ENCODE peak calls at places on chromosomes 11 and 22, in ten cellular contexts. M is dorsolateral prefrontal cortex; G is ureter; E is central memory CD4-positive, alpha-beta T cell; T is EL; X is naive B cell; I is activated CD4-positive, alpha-beta T cell treated with anti-CD3 and anti-CD28 coated beads for 36 hours; K is cardiac muscle cell; C is NB4; O is esophagus squamous epithelium. U is an unnamed sample.

GRCh38 chr22:43289976-43290663 is 53.1 kb downstream of the SCUBE1 start:
- DNase-seq in G (no peak), K (no peak), M (no peak), T (peak; percentile 47), I (no peak), C (no peak), E (no peak), O (no peak), X (no peak), U (peak; percentile 24)

GRCh38 chr11:91104237-91104636 is 881.4 kb upstream of the CHORDC1 start:
- DNase-seq in C (no peak), G (no peak), X (no peak), O (no peak), E (no peak), T (peak; percentile 75), I (no peak), K (no peak), M (no peak), U (peak; percentile 1)

GRCh38 chr11:107648247-107648646 is 57.3 kb downstream of the ELMOD1 start:
- DNase-seq in G (no peak), T (no peak), C (no peak), O (no peak), I (no peak), X (no peak), K (no peak), M (no peak), E (no peak), U (no peak)

GRCh38 chr22:45302047-45302446 is 7.7 kb upstream of the FAM118A start:
- DNase-seq in T (peak; percentile 79), G (no peak), X (no peak), K (no peak), E (no peak), O (no peak), C (peak; percentile 49), I (no peak), M (no peak), U (no peak)

GRCh38 chr11:59212744-59213573 is at the start of gene MPEG1:
- DNase-seq in X (peak; percentile 78), E (no peak), T (no peak), M (no peak), O (no peak), C (peak; percentile 21), I (no peak), K (no peak), G (no peak), U (no peak)

GRCh38 chr22:35452351-35452781 is 52.4 kb downstream of the MCM5 start:
- DNase-seq in I (no peak), K (no peak), C (no peak), T (no peak), G (peak; percentile 71), E (no peak), M (no peak), O (no peak), X (no peak), U (no peak)

GRCh38 chr11:30016588-30017363 is at the start of gene KCNA4:
- DNase-seq in X (no peak), K (peak; percentile 76), G (no peak), C (no peak), I (peak; percentile 11), T (no peak), M (no peak), E (no peak), O (no peak), U (no peak)

GRCh38 chr11:134441706-134442105 is 29.7 kb upstream of the B3GAT1 start:
- DNase-seq in T (no peak), M (no peak), G (no peak), X (no peak), K (no peak), E (no peak), O (no peak), I (no peak), C (no peak), U (no peak)

GRCh38 chr22:37996079-37996478 is 11.7 kb upstream of the SOX10 start:
- DNase-seq in G (no peak), X (peak; percentile 16), O (no peak), E (no peak), M (no peak), C (peak; percentile 91), I (no peak), T (no peak), K (no peak), U (no peak)

GRCh38 chr11:27254744-27255446 is 108.1 kb downstream of the CCDC34 start:
- DNase-seq in G (no peak), C (no peak), O (no peak), E (no peak), M (no peak), I (no peak), X (no peak), T (peak; percentile 11), K (no peak), U (no peak)

GRCh38 chr11:77087723-77088225 is 14.9 kb upstream of the OMP start:
- DNase-seq in K (no peak), I (no peak), O (no peak), X (no peak), M (no peak), C (no peak), T (no peak), G (no peak), E (no peak), U (no peak)

GRCh38 chr11:503179-503981 is 3.7 kb downstream of the RNH1 start:
- DNase-seq in K (no peak), I (peak; percentile 61), T (no peak), G (no peak), C (peak; percentile 90), M (peak; percentile 59), E (no peak), X (no peak), O (no peak), U (no peak)

GRCh38 chr11:130462101-130462885 is 13.8 kb downstream of the ADAMTS15 start:
- DNase-seq in G (no peak), I (no peak), E (no peak), X (no peak), M (no peak), O (no peak), T (no peak), K (no peak), C (no peak), U (no peak)

U was measured in H54.